ENCODE peak calls at places on chromosomes 7 and 10, in five cellular contexts. One of them, this sample, is unnamed.

GRCh38 chr10:116155191-116155590 is 117.8 kb downstream of the GFRA1 start:
- DNase-seq in fibroblast of pulmonary artery: no peak
- DNase-seq in activated CD8-positive, alpha-beta memory T cell treated with anti-CD3 and anti-CD28 coated beads, Interleukin-2, amount 50 U/mL, for 48 hours: no peak
- DNase-seq in stimulated activated CD8-positive, alpha-beta memory T cell treated with anti-CD3 and anti-CD28 coated beads, Interleukin-15, amount 100 ng/mL, for 24 hours: no peak
- DNase-seq in heart right ventricle: no peak
- DNase-seq in this sample: no peak

GRCh38 chr7:110130669-110131068 is 960.3 kb upstream of the LRRN3 start:
- DNase-seq in fibroblast of pulmonary artery: no peak
- DNase-seq in activated CD8-positive, alpha-beta memory T cell treated with anti-CD3 and anti-CD28 coated beads, Interleukin-2, amount 50 U/mL, for 48 hours: no peak
- DNase-seq in stimulated activated CD8-positive, alpha-beta memory T cell treated with anti-CD3 and anti-CD28 coated beads, Interleukin-15, amount 100 ng/mL, for 24 hours: no peak
- DNase-seq in heart right ventricle: no peak
- DNase-seq in this sample: no peak

GRCh38 chr10:8058274-8059111 is 4.0 kb downstream of the GATA3 start:
- DNase-seq in fibroblast of pulmonary artery: no peak
- DNase-seq in activated CD8-positive, alpha-beta memory T cell treated with anti-CD3 and anti-CD28 coated beads, Interleukin-2, amount 50 U/mL, for 48 hours: no peak
- DNase-seq in stimulated activated CD8-positive, alpha-beta memory T cell treated with anti-CD3 and anti-CD28 coated beads, Interleukin-15, amount 100 ng/mL, for 24 hours: no peak
- DNase-seq in heart right ventricle: no peak
- DNase-seq in this sample: no peak

GRCh38 chr10:32308027-32308603 is 38.8 kb downstream of the EPC1 start:
- DNase-seq in fibroblast of pulmonary artery: no peak
- DNase-seq in activated CD8-positive, alpha-beta memory T cell treated with anti-CD3 and anti-CD28 coated beads, Interleukin-2, amount 50 U/mL, for 48 hours: no peak
- DNase-seq in stimulated activated CD8-positive, alpha-beta memory T cell treated with anti-CD3 and anti-CD28 coated beads, Interleukin-15, amount 100 ng/mL, for 24 hours: no peak
- DNase-seq in heart right ventricle: no peak
- DNase-seq in this sample: no peak

GRCh38 chr7:36723951-36724664 is at the start of gene AOAH:
- DNase-seq in fibroblast of pulmonary artery: no peak
- DNase-seq in activated CD8-positive, alpha-beta memory T cell treated with anti-CD3 and anti-CD28 coated beads, Interleukin-2, amount 50 U/mL, for 48 hours: peak
- DNase-seq in stimulated activated CD8-positive, alpha-beta memory T cell treated with anti-CD3 and anti-CD28 coated beads, Interleukin-15, amount 100 ng/mL, for 24 hours: peak
- DNase-seq in heart right ventricle: peak
- DNase-seq in this sample: no peak

GRCh38 chr7:149824301-149824741 is 13.9 kb upstream of the ZNF862 start:
- DNase-seq in fibroblast of pulmonary artery: no peak
- DNase-seq in activated CD8-positive, alpha-beta memory T cell treated with anti-CD3 and anti-CD28 coated beads, Interleukin-2, amount 50 U/mL, for 48 hours: no peak
- DNase-seq in stimulated activated CD8-positive, alpha-beta memory T cell treated with anti-CD3 and anti-CD28 coated beads, Interleukin-15, amount 100 ng/mL, for 24 hours: no peak
- DNase-seq in heart right ventricle: peak
- DNase-seq in this sample: peak

GRCh38 chr10:62258926-62259325 is 9.7 kb downstream of the RTKN2 start:
- DNase-seq in fibroblast of pulmonary artery: no peak
- DNase-seq in activated CD8-positive, alpha-beta memory T cell treated with anti-CD3 and anti-CD28 coated beads, Interleukin-2, amount 50 U/mL, for 48 hours: no peak
- DNase-seq in stimulated activated CD8-positive, alpha-beta memory T cell treated with anti-CD3 and anti-CD28 coated beads, Interleukin-15, amount 100 ng/mL, for 24 hours: no peak
- DNase-seq in heart right ventricle: no peak
- DNase-seq in this sample: no peak

GRCh38 chr7:47896809-47897423 is 51.4 kb downstream of the PKD1L1 start:
- DNase-seq in fibroblast of pulmonary artery: no peak
- DNase-seq in activated CD8-positive, alpha-beta memory T cell treated with anti-CD3 and anti-CD28 coated beads, Interleukin-2, amount 50 U/mL, for 48 hours: no peak
- DNase-seq in stimulated activated CD8-positive, alpha-beta memory T cell treated with anti-CD3 and anti-CD28 coated beads, Interleukin-15, amount 100 ng/mL, for 24 hours: no peak
- DNase-seq in heart right ventricle: no peak
- DNase-seq in this sample: no peak

GRCh38 chr7:7484072-7484471 is 51.6 kb downstream of the COL28A1 start:
- DNase-seq in fibroblast of pulmonary artery: no peak
- DNase-seq in activated CD8-positive, alpha-beta memory T cell treated with anti-CD3 and anti-CD28 coated beads, Interleukin-2, amount 50 U/mL, for 48 hours: no peak
- DNase-seq in stimulated activated CD8-positive, alpha-beta memory T cell treated with anti-CD3 and anti-CD28 coated beads, Interleukin-15, amount 100 ng/mL, for 24 hours: no peak
- DNase-seq in heart right ventricle: no peak
- DNase-seq in this sample: no peak

GRCh38 chr10:16832351-16833080 is 15.3 kb upstream of the RSU1 start:
- DNase-seq in fibroblast of pulmonary artery: peak
- DNase-seq in activated CD8-positive, alpha-beta memory T cell treated with anti-CD3 and anti-CD28 coated beads, Interleukin-2, amount 50 U/mL, for 48 hours: no peak
- DNase-seq in stimulated activated CD8-positive, alpha-beta memory T cell treated with anti-CD3 and anti-CD28 coated beads, Interleukin-15, amount 100 ng/mL, for 24 hours: no peak
- DNase-seq in heart right ventricle: no peak
- DNase-seq in this sample: no peak

GRCh38 chr7:154996756-154997155 is 6.2 kb downstream of the PAXIP1 start:
- DNase-seq in fibroblast of pulmonary artery: no peak
- DNase-seq in activated CD8-positive, alpha-beta memory T cell treated with anti-CD3 and anti-CD28 coated beads, Interleukin-2, amount 50 U/mL, for 48 hours: no peak
- DNase-seq in stimulated activated CD8-positive, alpha-beta memory T cell treated with anti-CD3 and anti-CD28 coated beads, Interleukin-15, amount 100 ng/mL, for 24 hours: no peak
- DNase-seq in heart right ventricle: no peak
- DNase-seq in this sample: no peak

GRCh38 chr7:75704928-75705327 is 33.8 kb downstream of the HIP1 start:
- DNase-seq in fibroblast of pulmonary artery: no peak
- DNase-seq in activated CD8-positive, alpha-beta memory T cell treated with anti-CD3 and anti-CD28 coated beads, Interleukin-2, amount 50 U/mL, for 48 hours: no peak
- DNase-seq in stimulated activated CD8-positive, alpha-beta memory T cell treated with anti-CD3 and anti-CD28 coated beads, Interleukin-15, amount 100 ng/mL, for 24 hours: no peak
- DNase-seq in heart right ventricle: no peak
- DNase-seq in this sample: no peak

GRCh38 chr10:64093946-64094560 is 572.9 kb downstream of the REEP3 start:
- DNase-seq in fibroblast of pulmonary artery: no peak
- DNase-seq in activated CD8-positive, alpha-beta memory T cell treated with anti-CD3 and anti-CD28 coated beads, Interleukin-2, amount 50 U/mL, for 48 hours: no peak
- DNase-seq in stimulated activated CD8-positive, alpha-beta memory T cell treated with anti-CD3 and anti-CD28 coated beads, Interleukin-15, amount 100 ng/mL, for 24 hours: no peak
- DNase-seq in heart right ventricle: no peak
- DNase-seq in this sample: no peak

GRCh38 chr10:35643151-35643975 is 1.3 kb upstream of the FZD8 start:
- DNase-seq in fibroblast of pulmonary artery: peak
- DNase-seq in activated CD8-positive, alpha-beta memory T cell treated with anti-CD3 and anti-CD28 coated beads, Interleukin-2, amount 50 U/mL, for 48 hours: peak
- DNase-seq in stimulated activated CD8-positive, alpha-beta memory T cell treated with anti-CD3 and anti-CD28 coated beads, Interleukin-15, amount 100 ng/mL, for 24 hours: no peak
- DNase-seq in heart right ventricle: peak
- DNase-seq in this sample: no peak

GRCh38 chr10:49762566-49762877 is 399 bp upstream of the OGDHL start:
- DNase-seq in fibroblast of pulmonary artery: no peak
- DNase-seq in activated CD8-positive, alpha-beta memory T cell treated with anti-CD3 and anti-CD28 coated beads, Interleukin-2, amount 50 U/mL, for 48 hours: no peak
- DNase-seq in stimulated activated CD8-positive, alpha-beta memory T cell treated with anti-CD3 and anti-CD28 coated beads, Interleukin-15, amount 100 ng/mL, for 24 hours: no peak
- DNase-seq in heart right ventricle: no peak
- DNase-seq in this sample: no peak

GRCh38 chr7:157274991-157275427 is 61.8 kb upstream of the DNAJB6 start:
- DNase-seq in fibroblast of pulmonary artery: peak
- DNase-seq in activated CD8-positive, alpha-beta memory T cell treated with anti-CD3 and anti-CD28 coated beads, Interleukin-2, amount 50 U/mL, for 48 hours: no peak
- DNase-seq in stimulated activated CD8-positive, alpha-beta memory T cell treated with anti-CD3 and anti-CD28 coated beads, Interleukin-15, amount 100 ng/mL, for 24 hours: no peak
- DNase-seq in heart right ventricle: no peak
- DNase-seq in this sample: peak

GRCh38 chr10:83542774-83543291 is 596.5 kb upstream of the GHITM start:
- DNase-seq in fibroblast of pulmonary artery: peak
- DNase-seq in activated CD8-positive, alpha-beta memory T cell treated with anti-CD3 and anti-CD28 coated beads, Interleukin-2, amount 50 U/mL, for 48 hours: no peak
- DNase-seq in stimulated activated CD8-positive, alpha-beta memory T cell treated with anti-CD3 and anti-CD28 coated beads, Interleukin-15, amount 100 ng/mL, for 24 hours: no peak
- DNase-seq in heart right ventricle: no peak
- DNase-seq in this sample: no peak

GRCh38 chr10:11180228-11180627 is 162.6 kb downstream of the CELF2 start:
- DNase-seq in fibroblast of pulmonary artery: no peak
- DNase-seq in activated CD8-positive, alpha-beta memory T cell treated with anti-CD3 and anti-CD28 coated beads, Interleukin-2, amount 50 U/mL, for 48 hours: peak
- DNase-seq in stimulated activated CD8-positive, alpha-beta memory T cell treated with anti-CD3 and anti-CD28 coated beads, Interleukin-15, amount 100 ng/mL, for 24 hours: no peak
- DNase-seq in heart right ventricle: no peak
- DNase-seq in this sample: no peak

GRCh38 chr7:105336009-105336408 is 52.7 kb downstream of the SRPK2 start:
- DNase-seq in fibroblast of pulmonary artery: peak
- DNase-seq in activated CD8-positive, alpha-beta memory T cell treated with anti-CD3 and anti-CD28 coated beads, Interleukin-2, amount 50 U/mL, for 48 hours: no peak
- DNase-seq in stimulated activated CD8-positive, alpha-beta memory T cell treated with anti-CD3 and anti-CD28 coated beads, Interleukin-15, amount 100 ng/mL, for 24 hours: no peak
- DNase-seq in heart right ventricle: no peak
- DNase-seq in this sample: no peak

GRCh38 chr7:117572826-117573620 is 93.2 kb downstream of the CFTR start:
- DNase-seq in fibroblast of pulmonary artery: no peak
- DNase-seq in activated CD8-positive, alpha-beta memory T cell treated with anti-CD3 and anti-CD28 coated beads, Interleukin-2, amount 50 U/mL, for 48 hours: no peak
- DNase-seq in stimulated activated CD8-positive, alpha-beta memory T cell treated with anti-CD3 and anti-CD28 coated beads, Interleukin-15, amount 100 ng/mL, for 24 hours: no peak
- DNase-seq in heart right ventricle: no peak
- DNase-seq in this sample: no peak